ENCODE peak calls at places on chromosomes 13 and 19, in seven cellular contexts. One of them, this sample, is unnamed.

GRCh38 chr19:45676851-45677263 is 8.8 kb downstream of the GIPR start:
- DNase-seq in activated naive CD8-positive, alpha-beta T cell treated with anti-CD3 and anti-CD28 coated beads, Interleukin-2, amount 50 U/mL, for 24 hours: peak
- DNase-seq in activated T-helper 1 cell treated with anti-CD3 and anti-CD28 coated beads, Interleukin-12 subunit alpha, Interleukin-12 subunit beta, Interleukin-2, Interleukin-4 antibody, amounts not matched to agents 30 ng/mL and 10 ng/mL and 1 ng/mL, durations not matched to agents 14 hours and 24 hours and 36 hours: peak
- DNase-seq in CD4-positive, alpha-beta memory T cell: peak
- DNase-seq in ELR: no peak
- DNase-seq in activated T-cell treated with anti-CD3 and anti-CD28 coated beads for 48 hours: peak
- DNase-seq in MCF 10A: no peak
- DNase-seq in this sample: no peak

GRCh38 chr19:16118489-16119033 is 6.9 kb downstream of the RAB8A start:
- DNase-seq in activated naive CD8-positive, alpha-beta T cell treated with anti-CD3 and anti-CD28 coated beads, Interleukin-2, amount 50 U/mL, for 24 hours: peak
- DNase-seq in activated T-cell treated with anti-CD3 and anti-CD28 coated beads for 48 hours: peak
- DNase-seq in activated T-helper 1 cell treated with anti-CD3 and anti-CD28 coated beads, Interleukin-12 subunit alpha, Interleukin-12 subunit beta, Interleukin-2, Interleukin-4 antibody, amounts not matched to agents 30 ng/mL and 10 ng/mL and 1 ng/mL, durations not matched to agents 14 hours and 24 hours and 36 hours: peak
- DNase-seq in MCF 10A: no peak
- DNase-seq in CD4-positive, alpha-beta memory T cell: no peak
- DNase-seq in ELR: no peak
- DNase-seq in this sample: no peak

GRCh38 chr13:108859202-108860012 is 230.0 kb downstream of the MYO16 start:
- DNase-seq in ELR: peak
- DNase-seq in CD4-positive, alpha-beta memory T cell: no peak
- DNase-seq in activated T-helper 1 cell treated with anti-CD3 and anti-CD28 coated beads, Interleukin-12 subunit alpha, Interleukin-12 subunit beta, Interleukin-2, Interleukin-4 antibody, amounts not matched to agents 30 ng/mL and 10 ng/mL and 1 ng/mL, durations not matched to agents 14 hours and 24 hours and 36 hours: no peak
- DNase-seq in activated naive CD8-positive, alpha-beta T cell treated with anti-CD3 and anti-CD28 coated beads, Interleukin-2, amount 50 U/mL, for 24 hours: no peak
- DNase-seq in activated T-cell treated with anti-CD3 and anti-CD28 coated beads for 48 hours: no peak
- DNase-seq in MCF 10A: no peak
- DNase-seq in this sample: no peak

GRCh38 chr19:51339313-51339686 is 2.6 kb downstream of the VSIG10L start:
- DNase-seq in activated T-cell treated with anti-CD3 and anti-CD28 coated beads for 48 hours: peak
- DNase-seq in ELR: no peak
- DNase-seq in CD4-positive, alpha-beta memory T cell: no peak
- DNase-seq in activated naive CD8-positive, alpha-beta T cell treated with anti-CD3 and anti-CD28 coated beads, Interleukin-2, amount 50 U/mL, for 24 hours: no peak
- DNase-seq in activated T-helper 1 cell treated with anti-CD3 and anti-CD28 coated beads, Interleukin-12 subunit alpha, Interleukin-12 subunit beta, Interleukin-2, Interleukin-4 antibody, amounts not matched to agents 30 ng/mL and 10 ng/mL and 1 ng/mL, durations not matched to agents 14 hours and 24 hours and 36 hours: no peak
- DNase-seq in MCF 10A: no peak
- DNase-seq in this sample: no peak

GRCh38 chr13:84847107-84847506 is 952.1 kb downstream of the SLITRK6 start:
- DNase-seq in CD4-positive, alpha-beta memory T cell: no peak
- DNase-seq in activated T-helper 1 cell treated with anti-CD3 and anti-CD28 coated beads, Interleukin-12 subunit alpha, Interleukin-12 subunit beta, Interleukin-2, Interleukin-4 antibody, amounts not matched to agents 30 ng/mL and 10 ng/mL and 1 ng/mL, durations not matched to agents 14 hours and 24 hours and 36 hours: no peak
- DNase-seq in MCF 10A: no peak
- DNase-seq in activated T-cell treated with anti-CD3 and anti-CD28 coated beads for 48 hours: no peak
- DNase-seq in activated naive CD8-positive, alpha-beta T cell treated with anti-CD3 and anti-CD28 coated beads, Interleukin-2, amount 50 U/mL, for 24 hours: no peak
- DNase-seq in ELR: no peak
- DNase-seq in this sample: no peak

GRCh38 chr19:17475541-17476115 is 5.3 kb downstream of the SLC27A1 start:
- DNase-seq in activated T-cell treated with anti-CD3 and anti-CD28 coated beads for 48 hours: no peak
- DNase-seq in activated T-helper 1 cell treated with anti-CD3 and anti-CD28 coated beads, Interleukin-12 subunit alpha, Interleukin-12 subunit beta, Interleukin-2, Interleukin-4 antibody, amounts not matched to agents 30 ng/mL and 10 ng/mL and 1 ng/mL, durations not matched to agents 14 hours and 24 hours and 36 hours: no peak
- DNase-seq in CD4-positive, alpha-beta memory T cell: no peak
- DNase-seq in ELR: peak
- DNase-seq in activated naive CD8-positive, alpha-beta T cell treated with anti-CD3 and anti-CD28 coated beads, Interleukin-2, amount 50 U/mL, for 24 hours: no peak
- DNase-seq in MCF 10A: no peak
- DNase-seq in this sample: no peak

GRCh38 chr19:50320596-50320995 is 8.6 kb downstream of the KCNC3 start:
- DNase-seq in CD4-positive, alpha-beta memory T cell: no peak
- DNase-seq in activated T-helper 1 cell treated with anti-CD3 and anti-CD28 coated beads, Interleukin-12 subunit alpha, Interleukin-12 subunit beta, Interleukin-2, Interleukin-4 antibody, amounts not matched to agents 30 ng/mL and 10 ng/mL and 1 ng/mL, durations not matched to agents 14 hours and 24 hours and 36 hours: no peak
- DNase-seq in activated T-cell treated with anti-CD3 and anti-CD28 coated beads for 48 hours: no peak
- DNase-seq in MCF 10A: no peak
- DNase-seq in activated naive CD8-positive, alpha-beta T cell treated with anti-CD3 and anti-CD28 coated beads, Interleukin-2, amount 50 U/mL, for 24 hours: no peak
- DNase-seq in ELR: no peak
- DNase-seq in this sample: no peak

GRCh38 chr19:33398361-33399060 is 25.0 kb downstream of the CEBPG start:
- DNase-seq in CD4-positive, alpha-beta memory T cell: no peak
- DNase-seq in activated naive CD8-positive, alpha-beta T cell treated with anti-CD3 and anti-CD28 coated beads, Interleukin-2, amount 50 U/mL, for 24 hours: no peak
- DNase-seq in MCF 10A: no peak
- DNase-seq in ELR: no peak
- DNase-seq in activated T-helper 1 cell treated with anti-CD3 and anti-CD28 coated beads, Interleukin-12 subunit alpha, Interleukin-12 subunit beta, Interleukin-2, Interleukin-4 antibody, amounts not matched to agents 30 ng/mL and 10 ng/mL and 1 ng/mL, durations not matched to agents 14 hours and 24 hours and 36 hours: no peak
- DNase-seq in activated T-cell treated with anti-CD3 and anti-CD28 coated beads for 48 hours: no peak
- DNase-seq in this sample: no peak

GRCh38 chr13:20945952-20946383 is 43.4 kb upstream of the XPO4 start:
- DNase-seq in MCF 10A: no peak
- DNase-seq in ELR: no peak
- DNase-seq in activated naive CD8-positive, alpha-beta T cell treated with anti-CD3 and anti-CD28 coated beads, Interleukin-2, amount 50 U/mL, for 24 hours: no peak
- DNase-seq in CD4-positive, alpha-beta memory T cell: no peak
- DNase-seq in activated T-helper 1 cell treated with anti-CD3 and anti-CD28 coated beads, Interleukin-12 subunit alpha, Interleukin-12 subunit beta, Interleukin-2, Interleukin-4 antibody, amounts not matched to agents 30 ng/mL and 10 ng/mL and 1 ng/mL, durations not matched to agents 14 hours and 24 hours and 36 hours: no peak
- DNase-seq in activated T-cell treated with anti-CD3 and anti-CD28 coated beads for 48 hours: no peak
- DNase-seq in this sample: no peak

GRCh38 chr13:110106726-110107125 is 200.2 kb downstream of the COL4A1 start:
- DNase-seq in CD4-positive, alpha-beta memory T cell: no peak
- DNase-seq in activated T-cell treated with anti-CD3 and anti-CD28 coated beads for 48 hours: no peak
- DNase-seq in MCF 10A: no peak
- DNase-seq in activated naive CD8-positive, alpha-beta T cell treated with anti-CD3 and anti-CD28 coated beads, Interleukin-2, amount 50 U/mL, for 24 hours: no peak
- DNase-seq in activated T-helper 1 cell treated with anti-CD3 and anti-CD28 coated beads, Interleukin-12 subunit alpha, Interleukin-12 subunit beta, Interleukin-2, Interleukin-4 antibody, amounts not matched to agents 30 ng/mL and 10 ng/mL and 1 ng/mL, durations not matched to agents 14 hours and 24 hours and 36 hours: no peak
- DNase-seq in ELR: no peak
- DNase-seq in this sample: no peak

GRCh38 chr13:107461751-107462150 is 753.6 kb downstream of the LIG4 start:
- DNase-seq in MCF 10A: no peak
- DNase-seq in ELR: no peak
- DNase-seq in CD4-positive, alpha-beta memory T cell: no peak
- DNase-seq in activated T-helper 1 cell treated with anti-CD3 and anti-CD28 coated beads, Interleukin-12 subunit alpha, Interleukin-12 subunit beta, Interleukin-2, Interleukin-4 antibody, amounts not matched to agents 30 ng/mL and 10 ng/mL and 1 ng/mL, durations not matched to agents 14 hours and 24 hours and 36 hours: no peak
- DNase-seq in activated naive CD8-positive, alpha-beta T cell treated with anti-CD3 and anti-CD28 coated beads, Interleukin-2, amount 50 U/mL, for 24 hours: no peak
- DNase-seq in activated T-cell treated with anti-CD3 and anti-CD28 coated beads for 48 hours: no peak
- DNase-seq in this sample: no peak

GRCh38 chr13:33340631-33341030 is 55.1 kb upstream of the STARD13 start:
- DNase-seq in activated T-cell treated with anti-CD3 and anti-CD28 coated beads for 48 hours: no peak
- DNase-seq in activated T-helper 1 cell treated with anti-CD3 and anti-CD28 coated beads, Interleukin-12 subunit alpha, Interleukin-12 subunit beta, Interleukin-2, Interleukin-4 antibody, amounts not matched to agents 30 ng/mL and 10 ng/mL and 1 ng/mL, durations not matched to agents 14 hours and 24 hours and 36 hours: no peak
- DNase-seq in CD4-positive, alpha-beta memory T cell: no peak
- DNase-seq in MCF 10A: peak
- DNase-seq in activated naive CD8-positive, alpha-beta T cell treated with anti-CD3 and anti-CD28 coated beads, Interleukin-2, amount 50 U/mL, for 24 hours: no peak
- DNase-seq in ELR: no peak
- DNase-seq in this sample: no peak

This sample was measured in T47D.